ENCODE peak calls at places on chromosomes 12 and 14, in four cellular contexts. V, R, P and G are unnamed samples.

GRCh38 chr12:111428081-111428727 is 22.5 kb downstream of the SH2B3 start:
- DNase-seq in V (no peak), P (no peak), R (no peak), G (no peak)

GRCh38 chr14:72828604-72829003 is 65.3 kb downstream of the DPF3 start:
- DNase-seq in R (no peak), V (no peak), P (no peak), G (no peak)

GRCh38 chr12:45773734-45774133 is 44.2 kb downstream of the ARID2 start:
- DNase-seq in R (no peak), P (no peak), V (no peak), G (no peak)

GRCh38 chr14:33551963-33552362 is 398.9 kb downstream of the EGLN3 start:
- DNase-seq in R (peak; percentile 74), P (no peak), V (no peak), G (peak; percentile 28)

GRCh38 chr14:49770212-49770817 is 2.4 kb downstream of the KLHDC2 start:
- DNase-seq in V (peak; percentile 5), P (no peak), R (no peak), G (no peak)

GRCh38 chr14:70789961-70790360 is 19.4 kb downstream of the MAP3K9 start:
- DNase-seq in V (no peak), R (no peak), P (no peak), G (no peak)

GRCh38 chr14:87309557-87309956 is 683.4 kb downstream of the GALC start:
- DNase-seq in P (no peak), R (no peak), V (no peak), G (no peak)

GRCh38 chr12:62910549-62911169 is 24.3 kb downstream of the PPM1H start:
- DNase-seq in V (no peak), R (peak; percentile 95), P (no peak), G (no peak)

GRCh38 chr12:62252576-62252975 is 7.6 kb upstream of the USP15 start:
- DNase-seq in R (no peak), V (peak; percentile 54), P (no peak), G (no peak)

GRCh38 chr12:70002097-70002911 is 177.3 kb downstream of the MYRFL start:
- DNase-seq in P (no peak), V (no peak), R (no peak), G (no peak)

GRCh38 chr12:132167610-132168310 is 23.5 kb downstream of the NOC4L start:
- DNase-seq in R (no peak), P (no peak), V (no peak), G (no peak)

GRCh38 chr14:77830692-77831091 is 30.8 kb downstream of the ADCK1 start:
- DNase-seq in V (no peak), P (no peak), R (peak; percentile 5), G (no peak)

GRCh38 chr12:51183816-51184215 is 10.9 kb upstream of the TFCP2 start:
- DNase-seq in R (no peak), P (no peak), V (peak; percentile 67), G (no peak)

GRCh38 chr12:75738486-75738885 is 227.1 kb upstream of the KRR1 start:
- DNase-seq in P (no peak), V (peak; percentile 42), R (no peak), G (no peak)

GRCh38 chr12:14954269-14954668 is 7.1 kb downstream of the ARHGDIB start:
- DNase-seq in V (no peak), R (no peak), P (no peak), G (no peak)

DNA sequence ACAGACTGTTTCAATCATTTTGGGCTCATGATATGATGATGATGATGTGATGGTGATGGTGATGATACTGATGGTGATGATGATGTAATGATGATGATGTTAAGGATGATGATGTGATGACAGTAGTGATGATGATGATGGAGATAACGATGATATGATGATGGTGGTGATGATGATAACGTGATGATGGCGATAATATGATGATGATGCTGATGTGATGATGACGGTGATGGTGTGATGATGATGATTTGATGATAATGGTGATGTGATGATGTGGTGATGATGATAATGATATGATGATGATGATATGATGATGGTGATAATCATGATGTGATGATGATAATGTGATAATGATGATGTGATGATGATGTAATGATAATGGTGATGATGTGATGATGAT is 612.6 kb downstream of the AACS start:
- DNase-seq in P (no peak), V (no peak), R (no peak), G (no peak)
- H3K56ac ChIP-seq in P (no peak overlapping the region), V (no peak overlapping the region), R (no peak overlapping the region), G (no peak overlapping the region)

GRCh38 chr14:69610859-69611263 is 535 bp upstream of the SUSD6 start:
- DNase-seq in V (no peak), R (peak; percentile 44), P (no peak), G (no peak)

GRCh38 chr14:69606816-69607215 is 4.6 kb upstream of the SUSD6 start:
- DNase-seq in R (no peak), P (no peak), V (no peak), G (no peak)

GRCh38 chr14:69610020-69610858 is 1.2 kb upstream of the SUSD6 start:
- DNase-seq in P (no peak), V (no peak), R (no peak), G (no peak)

GRCh38 chr14:69606258-69606657 is 5.1 kb upstream of the SUSD6 start:
- DNase-seq in V (no peak), P (no peak), R (peak; percentile 41), G (no peak)

GRCh38 chr14:69605761-69606160 is 5.6 kb upstream of the SUSD6 start:
- DNase-seq in V (no peak), P (no peak), R (no peak), G (no peak)
- H2AK5ac ChIP-seq in V (peak overlapping the region; percentile 27), P (no peak overlapping the region), R (no peak overlapping the region), G (no peak overlapping the region)

DNA sequence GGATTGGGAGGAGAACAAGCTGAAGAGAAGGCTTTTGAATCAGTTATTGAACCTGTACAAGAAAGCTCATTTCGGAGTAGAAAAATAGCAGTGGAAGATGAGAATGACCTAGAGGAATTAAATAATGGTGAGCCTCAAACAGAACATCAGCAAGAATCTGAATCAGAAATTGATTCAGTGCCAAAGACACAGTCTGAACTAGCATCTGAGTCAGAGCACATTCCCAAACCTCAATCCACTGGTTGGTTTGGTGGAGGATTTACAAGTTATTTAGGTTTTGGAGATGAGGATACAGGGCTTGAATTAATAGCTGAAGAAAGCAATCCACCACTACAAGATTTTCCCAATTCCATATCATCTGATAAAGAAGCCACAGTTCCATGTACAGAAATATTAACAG is 13.5 kb downstream of the MIA2 start:
- DNase-seq in V (peak; percentile 93), P (no peak), R (no peak), G (no peak)
- H3K56ac ChIP-seq in V (no peak overlapping the region), P (no peak overlapping the region), R (no peak overlapping the region), G (no peak overlapping the region)

GRCh38 chr12:124683330-124683662 is 115.9 kb upstream of the NCOR2 start:
- DNase-seq in P (no peak), V (peak; percentile 18), R (peak; percentile 88), G (peak; percentile 64)
- H2AK5ac ChIP-seq in P (no peak overlapping the region), V (peak overlapping the region; percentile 91), R (no peak overlapping the region), G (no peak overlapping the region)

DNA sequence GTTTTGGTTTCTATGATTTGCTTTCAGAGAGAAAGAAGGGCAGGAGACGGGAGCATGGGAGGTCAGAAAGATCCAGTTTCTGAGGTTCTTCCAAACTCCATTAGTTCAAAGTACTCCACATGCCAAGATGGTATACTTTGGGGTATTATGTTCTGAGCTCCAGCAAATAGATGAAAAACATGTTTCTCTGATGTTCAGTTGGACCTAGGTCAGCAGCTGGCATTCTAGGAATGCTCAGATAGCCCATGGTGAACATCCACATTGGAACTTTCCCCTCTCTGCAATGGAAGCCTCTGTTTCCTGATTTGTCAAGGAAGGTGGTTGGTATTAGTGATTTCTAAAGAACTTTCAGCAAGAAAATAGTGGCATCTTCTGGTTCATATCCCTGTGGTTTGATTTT is 257.5 kb downstream of the KTN1 start:
- DNase-seq in P (no peak), V (no peak), R (no peak), G (no peak)
- H3K56ac ChIP-seq in P (no peak overlapping the region), V (no peak overlapping the region), R (no peak overlapping the region), G (no peak overlapping the region)